ENCODE peak calls at places on chromosomes 1 and 21, in four cellular contexts. V, O, U and L are unnamed samples.

GRCh38 chr1:111221633-111222286 is 5.8 kb upstream of the CHI3L2 start:
- DNase-seq in V (no peak), O (peak; percentile 8), U (peak; percentile 58), L (no peak)

GRCh38 chr1:230141002-230141648 is 74.1 kb downstream of the GALNT2 start:
- DNase-seq in V (no peak), U (no peak), O (peak; percentile 79), L (no peak)

GRCh38 chr1:173504268-173504667 is 27.1 kb downstream of the PRDX6 start:
- DNase-seq in U (no peak), O (no peak), V (no peak), L (no peak)

GRCh38 chr1:112546076-112546475 is 37.3 kb downstream of the WNT2B start:
- DNase-seq in O (no peak), U (no peak), V (no peak), L (no peak)

GRCh38 chr1:112522621-112523020 is 13.9 kb downstream of the WNT2B start:
- DNase-seq in U (peak; percentile 94), O (peak; percentile 96), V (no peak), L (no peak)

GRCh38 chr1:241531195-241532172 is 694 bp upstream of the KMO start:
- DNase-seq in O (peak; percentile 78), V (no peak), U (peak; percentile 63), L (no peak)

GRCh38 chr1:238345837-238346236 is 455.1 kb upstream of the ZP4 start:
- DNase-seq in O (no peak), V (no peak), U (no peak), L (no peak)

GRCh38 chr1:226349801-226350503 is 41.0 kb upstream of the LIN9 start:
- DNase-seq in U (no peak), O (no peak), V (no peak), L (no peak)

GRCh38 chr21:41965447-41966340 is 11.9 kb upstream of the C2CD2 start:
- DNase-seq in O (no peak), U (no peak), V (no peak), L (no peak)

GRCh38 chr21:43282358-43283120 is 113.7 kb downstream of the CRYAA start:
- DNase-seq in U (no peak), O (no peak), V (no peak), L (no peak)

GRCh38 chr1:208979776-208980175 is 603.7 kb upstream of the CAMK1G start:
- DNase-seq in V (no peak), O (no peak), U (no peak), L (no peak)

GRCh38 chr1:182350839-182351238 is 40.8 kb downstream of the GLUL start:
- DNase-seq in U (no peak), V (no peak), O (no peak), L (no peak)

GRCh38 chr21:32371913-32372314 is 20.9 kb downstream of the URB1 start:
- DNase-seq in V (no peak), O (peak; percentile 83), U (no peak), L (no peak)

GRCh38 chr1:118861216-118861615 is 126.9 kb downstream of the TBX15 start:
- DNase-seq in V (no peak), O (no peak), U (no peak), L (no peak)

GRCh38 chr1:245234217-245235120 is 79.7 kb downstream of the KIF26B start:
- DNase-seq in V (peak; percentile 83), U (peak; percentile 53), O (no peak), L (peak; percentile 56)

GRCh38 chr21:44773291-44773932 is 28.2 kb downstream of the UBE2G2 start:
- DNase-seq in V (no peak), O (no peak), U (peak; percentile 78), L (no peak)

GRCh38 chr1:205244383-205244782 is 16.6 kb downstream of the TMCC2 start:
- DNase-seq in V (no peak), O (no peak), U (no peak), L (no peak)

GRCh38 chr1:30804822-30805221 is 47.2 kb upstream of the LAPTM5 start:
- DNase-seq in O (no peak), V (no peak), U (peak; percentile 61), L (no peak)

GRCh38 chr1:102919659-102920058 is 188.7 kb downstream of the COL11A1 start:
- DNase-seq in V (no peak), U (no peak), O (peak; percentile 79), L (no peak)

GRCh38 chr1:178607718-178608408 is 95.0 kb downstream of the TEX35 start:
- DNase-seq in V (no peak), O (no peak), U (no peak), L (no peak)

GRCh38 chr1:234296481-234296880 is 76.8 kb upstream of the COA6 start:
- DNase-seq in V (no peak), U (no peak), O (no peak), L (no peak)

GRCh38 chr21:43921602-43921978 is 56.6 kb downstream of the AGPAT3 start:
- DNase-seq in O (no peak), U (no peak), V (no peak), L (no peak)

GRCh38 chr1:3902546-3902945 is 2.5 kb upstream of the C1orf174 start:
- DNase-seq in O (no peak), U (no peak), V (no peak), L (no peak)

DNA sequence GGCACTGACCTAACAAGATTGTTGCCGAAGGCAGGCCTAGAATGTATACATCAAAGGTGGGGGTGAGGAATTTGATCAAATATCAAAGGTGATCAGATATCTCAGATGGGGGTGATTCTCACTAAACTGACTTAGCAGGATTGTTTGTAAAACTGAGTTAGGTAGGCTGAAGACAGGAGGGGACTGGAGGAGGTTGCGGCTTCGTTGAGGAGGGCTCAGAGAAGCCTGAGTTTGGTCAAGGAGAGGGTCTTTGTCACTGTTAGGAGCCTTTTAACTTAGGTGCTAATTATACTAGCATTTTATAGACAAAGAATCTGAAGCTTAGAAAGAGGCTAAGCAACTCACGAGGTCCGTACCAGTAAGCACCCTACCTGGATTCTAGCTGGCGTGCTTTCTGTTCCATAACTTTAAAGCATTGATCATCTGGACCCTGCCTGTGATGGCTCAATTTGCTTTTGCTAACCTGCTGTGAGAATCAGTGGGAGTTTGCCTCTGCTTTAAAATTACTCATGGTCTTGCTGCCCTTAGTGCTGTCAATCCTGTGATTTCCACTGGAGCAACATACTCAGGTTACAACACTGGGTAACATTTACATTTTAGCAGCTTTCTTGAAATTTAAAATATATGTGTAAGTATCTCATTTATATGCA is 49.8 kb downstream of the ITSN1 start:
- DNase-seq in V (no peak), O (peak; percentile 15), U (peak; percentile 63), L (peak; percentile 10)
- H4K5ac ChIP-seq in V (no peak overlapping the region), O (no peak overlapping the region), U (no peak overlapping the region), L (no peak overlapping the region)

DNA sequence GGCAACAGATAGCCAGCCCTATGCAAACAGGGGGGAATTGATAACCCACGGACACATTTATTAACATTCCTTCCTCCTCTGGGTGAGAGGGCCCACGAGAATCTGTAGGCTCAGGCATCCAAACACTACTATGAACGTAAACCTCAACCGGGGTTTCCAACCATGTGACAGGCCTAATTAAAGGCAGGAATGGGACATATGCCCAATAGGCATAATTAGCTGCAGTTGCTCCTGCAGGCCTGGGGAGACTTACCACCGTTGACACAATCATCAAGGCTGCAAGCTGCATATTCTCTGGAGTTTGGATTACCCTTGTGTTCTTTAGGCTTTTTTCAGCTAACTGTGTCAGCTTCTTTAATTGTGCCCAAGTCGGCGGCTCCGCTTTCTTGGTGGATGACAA is 22.2 kb upstream of the GBP1 start:
- DNase-seq in U (peak; percentile 6), O (no peak), V (no peak), L (no peak)
- H2BK15ac ChIP-seq in U (no peak overlapping the region), O (no peak overlapping the region), V (no peak overlapping the region), L (no peak overlapping the region)

GRCh38 chr1:34406377-34406776 is 229.7 kb downstream of the C1orf94 start:
- DNase-seq in O (no peak), V (no peak), U (no peak), L (peak; percentile 30)

GRCh38 chr1:34407140-34407539 is 230.4 kb downstream of the C1orf94 start:
- DNase-seq in V (no peak), U (no peak), O (no peak), L (peak; percentile 8)

GRCh38 chr1:34408011-34408410 is 231.3 kb downstream of the C1orf94 start:
- DNase-seq in O (no peak), U (peak; percentile 42), V (no peak), L (no peak)

GRCh38 chr1:34412597-34413392 is 236.1 kb downstream of the C1orf94 start:
- DNase-seq in V (no peak), O (no peak), U (no peak), L (no peak)

GRCh38 chr1:34409689-34410229 is 233.1 kb downstream of the C1orf94 start:
- DNase-seq in O (no peak), V (no peak), U (no peak), L (no peak)
- H4K5ac ChIP-seq in O (no peak overlapping the region), V (no peak overlapping the region), U (no peak overlapping the region), L (no peak overlapping the region)

GRCh38 chr1:15423355-15424077 is 13.8 kb downstream of the EFHD2 start:
- DNase-seq in V (no peak), O (no peak), U (no peak), L (no peak)

GRCh38 chr1:15425521-15425920 is 12.7 kb upstream of the CTRC start:
- DNase-seq in V (no peak), O (no peak), U (no peak), L (no peak)

GRCh38 chr1:15422871-15423270 is 13.2 kb downstream of the EFHD2 start:
- DNase-seq in O (no peak), V (no peak), U (no peak), L (no peak)

GRCh38 chr1:15424981-15425380 is 13.3 kb upstream of the CTRC start:
- DNase-seq in O (no peak), V (no peak), U (no peak), L (no peak)

GRCh38 chr1:15424146-15424667 is 14.0 kb upstream of the CTRC start:
- DNase-seq in V (no peak), O (no peak), U (no peak), L (no peak)
- H2BK15ac ChIP-seq in V (no peak overlapping the region), O (no peak overlapping the region), U (no peak overlapping the region), L (no peak overlapping the region)

GRCh38 chr1:165630629-165631402 is at the start of gene MGST3:
- DNase-seq in U (peak; percentile 98), O (peak; percentile 95), V (peak; percentile 97), L (peak; percentile 87)

GRCh38 chr1:165628127-165628857 is 2.7 kb upstream of the MGST3 start:
- DNase-seq in U (no peak), O (no peak), V (no peak), L (no peak)

GRCh38 chr1:165629131-165629530 is 1.9 kb upstream of the MGST3 start:
- DNase-seq in U (no peak), V (no peak), O (no peak), L (no peak)

GRCh38 chr1:165631403-165632151 is 543 bp downstream of the MGST3 start:
- DNase-seq in U (peak; percentile 78), V (peak; percentile 54), O (peak; percentile 89), L (no peak)

DNA sequence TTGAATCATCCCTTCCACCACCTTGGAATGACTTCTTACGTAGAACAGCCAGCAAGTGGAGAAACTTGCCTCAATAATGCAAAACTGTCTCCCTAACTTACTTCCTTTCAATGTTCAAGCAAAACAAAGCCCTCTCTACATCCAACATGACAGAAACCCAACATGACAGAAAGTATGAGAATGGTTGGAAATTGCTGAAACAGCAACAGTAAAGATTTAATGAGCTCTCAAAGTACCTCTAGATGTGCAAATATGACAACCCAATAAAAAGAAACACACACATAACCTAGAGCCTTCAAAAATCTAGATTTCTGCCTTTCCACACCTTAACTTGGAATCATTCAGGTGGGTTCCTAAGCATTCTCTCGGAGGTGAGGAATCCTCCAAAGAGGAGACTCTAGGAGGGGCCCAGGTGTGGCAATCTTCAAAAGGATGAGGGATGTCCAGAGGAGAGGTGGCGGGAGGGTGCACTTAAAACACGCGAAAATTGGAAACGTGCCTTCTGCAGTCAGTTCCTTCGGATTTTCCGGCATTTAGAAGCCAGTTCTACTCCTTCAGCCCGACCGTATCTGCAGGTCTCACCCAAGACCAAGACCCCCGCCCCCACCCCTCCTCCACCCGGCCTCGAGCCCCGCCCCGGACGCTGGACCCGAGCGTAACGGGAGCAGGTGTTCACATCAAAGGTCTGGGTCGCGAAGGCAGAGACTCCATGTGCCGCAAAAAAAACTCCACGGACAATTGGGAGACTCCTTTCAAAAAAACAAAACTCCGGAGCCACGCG is 996 bp upstream of the MGST3 start:
- DNase-seq in O (no peak), U (peak; percentile 8), V (peak; percentile 80), L (no peak)
- H4K5ac ChIP-seq in O (peak overlapping the region; percentile 0), U (no peak overlapping the region), V (no peak overlapping the region), L (peak overlapping the region; percentile 76)